ENCODE peak calls at places on chromosomes 6 and 20, in eight cellular contexts. A, J, O, G, P, D, I and X are unnamed samples.

GRCh38 chr6:170007468-170008240 is 256.2 kb downstream of the ERMARD start:
- DNase-seq in A (no peak), J (no peak), O (no peak), G (no peak), P (no peak), D (no peak), I (no peak), X (no peak)

GRCh38 chr6:17968081-17968518 is 19.3 kb downstream of the KIF13A start:
- DNase-seq in A (no peak), J (no peak), O (no peak), G (no peak), P (no peak), D (peak; percentile 28), I (no peak), X (no peak)

GRCh38 chr20:46051556-46052323 is 22.7 kb downstream of the SLC12A5 start:
- DNase-seq in A (peak; percentile 35), J (no peak), O (no peak), G (no peak), P (no peak), D (no peak), I (no peak), X (no peak)

GRCh38 chr6:114202389-114202788 is 140.4 kb downstream of the HS3ST5 start:
- DNase-seq in A (no peak), J (no peak), O (no peak), G (no peak), P (no peak), D (no peak), I (no peak), X (no peak)

GRCh38 chr20:56348306-56348695 is 10.5 kb upstream of the FAM210B start:
- DNase-seq in A (no peak), J (peak; percentile 81), O (no peak), G (no peak), P (no peak), D (no peak), I (no peak), X (no peak)

GRCh38 chr20:2757969-2758368 is 42.5 kb downstream of the CPXM1 start:
- DNase-seq in A (no peak), J (no peak), O (no peak), G (no peak), P (no peak), D (no peak), I (no peak), X (no peak)

GRCh38 chr6:7121704-7122241 is 14.0 kb downstream of the RREB1 start:
- DNase-seq in A (no peak), J (peak; percentile 75), O (no peak), G (no peak), P (no peak), D (no peak), I (no peak), X (no peak)

GRCh38 chr20:36384022-36384619 is 78.0 kb downstream of the DLGAP4 start:
- DNase-seq in A (no peak), J (no peak), O (no peak), G (peak; percentile 25), P (no peak), D (peak; percentile 46), I (peak; percentile 19), X (peak; percentile 87)

GRCh38 chr6:139690007-139690406 is 315.6 kb upstream of the CITED2 start:
- DNase-seq in A (no peak), J (no peak), O (no peak), G (no peak), P (no peak), D (no peak), I (no peak), X (no peak)

GRCh38 chr6:43383021-43383667 is 13.7 kb upstream of the ZNF318 start:
- DNase-seq in A (no peak), J (no peak), O (no peak), G (no peak), P (peak; percentile 64), D (peak; percentile 30), I (peak; percentile 62), X (no peak)

GRCh38 chr6:105561501-105561900 is 158.6 kb upstream of the PREP start:
- DNase-seq in A (no peak), J (no peak), O (no peak), G (no peak), P (no peak), D (no peak), I (no peak), X (no peak)

GRCh38 chr6:152635949-152636674 is 1.1 kb downstream of the SYNE1 start:
- DNase-seq in A (no peak), J (peak; percentile 3), O (no peak), G (no peak), P (no peak), D (peak; percentile 58), I (peak; percentile 24), X (no peak)

GRCh38 chr6:7145269-7146078 is 37.7 kb downstream of the RREB1 start:
- DNase-seq in A (no peak), J (peak; percentile 69), O (no peak), G (no peak), P (no peak), D (no peak), I (no peak), X (no peak)

GRCh38 chr20:62852841-62853240 is 8.8 kb downstream of the TCFL5 start:
- DNase-seq in A (no peak), J (no peak), O (no peak), G (no peak), P (no peak), D (no peak), I (no peak), X (no peak)

GRCh38 chr20:49888341-49889244 is 26.7 kb downstream of the SPATA2 start:
- DNase-seq in A (peak; percentile 77), J (peak; percentile 49), O (no peak), G (peak; percentile 53), P (no peak), D (peak; percentile 83), I (peak; percentile 67), X (peak; percentile 88)

GRCh38 chr20:56736285-56736857 is 107.3 kb downstream of the TFAP2C start:
- DNase-seq in A (no peak), J (no peak), O (no peak), G (no peak), P (no peak), D (no peak), I (no peak), X (peak; percentile 96)

GRCh38 chr20:40749985-40750506 is 61.0 kb upstream of the MAFB start:
- DNase-seq in A (no peak), J (no peak), O (no peak), G (no peak), P (no peak), D (no peak), I (no peak), X (no peak)

GRCh38 chr6:25309886-25310285 is 30.7 kb downstream of the CARMIL1 start:
- DNase-seq in A (no peak), J (no peak), O (no peak), G (no peak), P (no peak), D (no peak), I (no peak), X (no peak)

GRCh38 chr6:68709882-68710281 is 74.8 kb downstream of the ADGRB3 start:
- DNase-seq in A (no peak), J (no peak), O (no peak), G (no peak), P (no peak), D (no peak), I (no peak), X (no peak)

GRCh38 chr20:24388828-24389325 is 80.6 kb upstream of the SYNDIG1 start:
- DNase-seq in A (no peak), J (no peak), O (no peak), G (no peak), P (no peak), D (no peak), I (no peak), X (no peak)

GRCh38 chr20:22268675-22269074 is 315.7 kb downstream of the FOXA2 start:
- DNase-seq in A (no peak), J (no peak), O (no peak), G (no peak), P (no peak), D (no peak), I (no peak), X (no peak)

GRCh38 chr6:108132863-108133262 is 33.0 kb upstream of the NR2E1 start:
- DNase-seq in A (no peak), J (no peak), O (no peak), G (no peak), P (no peak), D (no peak), I (no peak), X (no peak)

GRCh38 chr6:108133594-108134179 is 32.1 kb upstream of the NR2E1 start:
- DNase-seq in A (peak; percentile 58), J (peak; percentile 91), O (no peak), G (no peak), P (peak; percentile 37), D (peak; percentile 83), I (peak; percentile 85), X (peak; percentile 84)

GRCh38 chr6:108134213-108134973 is 31.4 kb upstream of the NR2E1 start:
- DNase-seq in A (no peak), J (no peak), O (no peak), G (no peak), P (no peak), D (no peak), I (no peak), X (no peak)
- H3K4me3 ChIP-seq in A (no peak overlapping the region), J (no peak overlapping the region), O (no peak overlapping the region), G (peak overlapping the region; percentile 37), P (peak overlapping the region; percentile 47), D (no peak overlapping the region), I (peak overlapping the region; percentile 29), X (peak overlapping the region; percentile 18)

DNA sequence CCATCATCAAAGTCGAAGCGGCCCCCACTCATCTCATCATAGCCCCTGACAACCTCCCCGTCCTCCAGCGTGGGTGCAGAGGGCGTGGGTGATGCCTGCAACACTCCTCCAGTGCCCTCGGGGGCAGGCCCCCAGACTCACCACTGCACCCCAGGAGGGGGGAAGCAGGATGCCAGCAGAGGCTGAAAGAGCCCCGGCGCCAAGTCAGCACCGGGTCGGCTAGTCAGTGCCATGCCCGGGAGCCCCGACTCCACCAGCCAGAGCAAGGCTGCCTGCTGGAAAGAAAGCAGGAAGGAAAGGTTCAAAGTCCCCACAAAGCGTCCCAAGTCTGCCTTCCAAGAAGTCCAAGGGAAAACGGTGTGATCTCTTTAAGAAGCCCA is 324 bp downstream of the JPH2 start:
- DNase-seq in A (no peak), J (no peak), O (no peak), G (no peak), P (no peak), D (peak; percentile 48), I (no peak), X (no peak)
- H3K4me3 ChIP-seq in A (peak overlapping the region; percentile 48), J (peak overlapping the region; percentile 8), O (peak overlapping the region; percentile 52), G (peak overlapping the region; percentile 29), P (peak overlapping the region; percentile 40), D (peak overlapping the region; percentile 74), I (peak overlapping the region; percentile 42), X (peak overlapping the region; percentile 42)

GRCh38 chr6:28807682-28808280 is 116.0 kb downstream of the TRIM27 start:
- DNase-seq in A (no peak), J (no peak), O (no peak), G (no peak), P (no peak), D (peak; percentile 70), I (peak; percentile 57), X (peak; percentile 33)
- H3K4me3 ChIP-seq in A (peak overlapping the region; percentile 23), J (no peak overlapping the region), O (peak overlapping the region; percentile 24), G (no peak overlapping the region), P (peak overlapping the region; percentile 33), D (peak overlapping the region; percentile 62), I (peak overlapping the region; percentile 28), X (peak overlapping the region; percentile 48)

GRCh38 chr6:90135672-90136071 is 161.0 kb downstream of the BACH2 start:
- DNase-seq in A (no peak), J (no peak), O (peak; percentile 13), G (no peak), P (peak; percentile 77), D (peak; percentile 18), I (peak; percentile 71), X (no peak)
- H3K4me3 ChIP-seq in A (no peak overlapping the region), J (no peak overlapping the region), O (no peak overlapping the region), G (no peak overlapping the region), P (no peak overlapping the region), D (no peak overlapping the region), I (no peak overlapping the region), X (no peak overlapping the region)

GRCh38 chr6:161216616-161217205 is 57.1 kb downstream of the AGPAT4 start:
- DNase-seq in A (no peak), J (no peak), O (no peak), G (no peak), P (no peak), D (no peak), I (no peak), X (no peak)
- H3K4me3 ChIP-seq in A (no peak overlapping the region), J (no peak overlapping the region), O (no peak overlapping the region), G (no peak overlapping the region), P (no peak overlapping the region), D (no peak overlapping the region), I (no peak overlapping the region), X (no peak overlapping the region)